ENCODE peak calls at places on chromosomes 16 and 17, in five cellular contexts. L is mammary epithelial cell, Q is GM20000, O is uterus, X is neural progenitor cell. U is an unnamed sample.

GRCh38 chr16:66489385-66489784 is 60.5 kb downstream of the TK2 start:
- DNase-seq in O (peak), Q (no peak), X (no peak), L (no peak), U (no peak)

GRCh38 chr17:17750881-17751280 is 69.6 kb downstream of the RAI1 start:
- DNase-seq in Q (peak), L (no peak), X (no peak), O (no peak), U (no peak)

GRCh38 chr17:61323015-61323379 is 76.6 kb upstream of the TBX2 start:
- DNase-seq in L (no peak), X (no peak), Q (no peak), O (peak), U (no peak)

GRCh38 chr16:15723808-15724207 is 73.8 kb downstream of the NDE1 start:
- DNase-seq in O (no peak), X (no peak), Q (no peak), L (no peak), U (no peak)

GRCh38 chr17:55433029-55433628 is 11.5 kb upstream of the MMD start:
- DNase-seq in O (no peak), L (peak), X (no peak), Q (no peak), U (no peak)

GRCh38 chr17:29163563-29163962 is 16.6 kb downstream of the MYO18A start:
- DNase-seq in X (no peak), O (no peak), L (no peak), Q (no peak), U (no peak)

GRCh38 chr17:65472602-65473001 is 88.8 kb downstream of the AXIN2 start:
- DNase-seq in Q (no peak), O (peak), X (no peak), L (no peak), U (no peak)

GRCh38 chr16:19744670-19745069 is 26.6 kb downstream of the IQCK start:
- DNase-seq in Q (no peak), X (no peak), O (no peak), L (no peak), U (no peak)

GRCh38 chr17:16444258-16444886 is 29.0 kb downstream of the TRPV2 start:
- DNase-seq in X (no peak), L (no peak), O (no peak), Q (no peak), U (no peak)

GRCh38 chr17:74354123-74354522 is 7.5 kb downstream of the BTBD17 start:
- DNase-seq in O (no peak), X (peak), L (no peak), Q (peak), U (peak)

GRCh38 chr16:60741810-60742209 is 1294.4 kb downstream of the CDH8 start:
- DNase-seq in X (no peak), O (no peak), L (no peak), Q (no peak), U (no peak)

GRCh38 chr16:28001184-28001583 is 62.3 kb downstream of the GSG1L start:
- DNase-seq in Q (no peak), L (no peak), X (no peak), O (no peak), U (no peak)

GRCh38 chr17:32551186-32551955 is 64.6 kb downstream of the CDK5R1 start:
- DNase-seq in O (no peak), Q (peak), X (no peak), L (peak), U (no peak)

GRCh38 chr16:85190572-85190971 is 78.3 kb upstream of the CIBAR2 start:
- DNase-seq in Q (no peak), O (no peak), L (no peak), X (peak), U (no peak)

GRCh38 chr16:57299009-57299718 is 14.7 kb upstream of the PLLP start:
- DNase-seq in L (no peak), Q (no peak), O (no peak), X (no peak), U (peak)

GRCh38 chr17:39867084-39867890 is 715 bp upstream of the ZPBP2 start:
- DNase-seq in L (no peak), X (no peak), Q (peak), O (no peak), U (no peak)
- TF ChIP-seq CTCF in L (no peak), X (no peak), Q (no peak), O (no peak), U (no peak)

GRCh38 chr17:72077326-72077960 is 43.4 kb upstream of the SOX9 start:
- DNase-seq in O (no peak), L (peak), X (peak), Q (no peak), U (peak)
- TF ChIP-seq CTCF in O (no peak), L (peak), X (peak), Q (no peak), U (peak)

GRCh38 chr17:80460286-80460881 is 16.0 kb downstream of the NPTX1 start:
- DNase-seq in Q (no peak), L (no peak), X (no peak), O (no peak), U (no peak)
- TF ChIP-seq CTCF in Q (no peak), L (no peak), X (no peak), O (no peak), U (no peak)

DNA sequence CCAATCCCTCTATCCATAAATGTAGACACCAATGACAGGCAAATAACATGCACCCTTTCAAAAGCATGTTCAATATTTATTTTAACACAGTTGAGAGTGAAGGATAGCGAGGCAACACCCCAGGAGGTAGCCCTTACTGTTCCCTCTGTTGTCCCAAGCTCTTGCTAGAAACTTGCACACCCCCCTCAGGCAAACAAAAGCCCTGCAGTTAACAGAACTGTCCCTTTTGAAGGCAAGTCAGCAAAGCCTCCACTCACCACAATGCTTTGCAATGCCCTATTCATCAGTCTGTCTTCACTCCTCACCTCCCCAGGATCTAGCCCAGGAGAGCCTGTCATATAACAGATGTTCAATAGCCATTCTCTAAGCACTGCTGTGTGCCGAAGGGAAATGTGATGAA is 3.5 kb upstream of the CNEP1R1 start:
- DNase-seq in X (peak), Q (no peak), O (no peak), L (peak), U (peak)
- TF ChIP-seq CTCF in X (peak), Q (no peak), O (no peak), L (no peak), U (peak)

DNA sequence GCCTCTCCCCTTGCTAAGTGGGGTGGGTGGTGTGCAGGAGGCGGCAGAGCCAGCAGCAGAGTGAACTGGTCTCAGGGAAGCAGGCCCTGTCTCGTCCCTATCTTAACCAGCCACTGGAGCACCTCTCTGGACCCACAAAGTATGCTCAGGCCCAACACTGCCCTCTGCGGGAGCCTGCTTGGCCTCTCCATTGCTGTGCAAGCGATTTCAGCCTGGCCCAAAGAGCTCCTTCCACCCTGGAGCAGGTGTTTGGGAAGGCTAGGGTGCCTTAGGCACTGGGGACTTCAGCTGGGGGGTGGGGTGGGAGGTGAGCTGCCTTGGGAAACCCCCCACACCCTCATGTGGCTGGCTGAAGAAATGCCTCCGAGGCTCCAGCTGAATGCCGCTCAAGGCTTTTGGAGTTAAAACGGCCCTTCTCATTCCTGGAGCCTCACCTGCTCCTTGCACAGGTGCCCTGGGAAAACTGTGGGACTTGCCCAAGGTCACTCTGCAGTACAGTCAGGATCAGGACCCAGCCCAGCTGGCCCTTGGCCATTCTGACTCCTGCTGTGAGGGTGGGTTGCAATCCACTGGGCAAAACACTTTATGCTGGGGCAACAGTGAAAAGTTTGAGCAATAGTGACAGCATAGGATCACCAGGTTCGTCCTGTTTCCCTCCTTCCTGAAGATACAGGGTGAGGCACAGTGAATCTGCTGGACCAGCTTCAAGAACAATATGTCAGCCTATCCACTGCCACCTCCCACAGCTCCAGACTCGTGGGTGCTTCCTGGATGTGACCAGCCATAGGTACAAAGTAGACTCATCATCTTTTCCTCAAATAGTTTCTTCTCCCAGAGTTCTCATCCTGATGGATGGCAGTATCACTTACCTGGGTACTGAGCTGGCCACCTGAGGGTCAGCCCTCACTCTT is 5.9 kb upstream of the UBE2O start:
- DNase-seq in Q (peak), X (peak), L (peak), O (no peak), U (peak)
- TF ChIP-seq CTCF in Q (peak), X (peak), L (peak), O (no peak), U (peak)

GRCh38 chr17:76683011-76683755 is 27.6 kb downstream of the MXRA7 start:
- DNase-seq in Q (no peak), L (no peak), O (no peak), X (peak), U (peak)
- TF ChIP-seq CTCF in Q (no peak), L (no peak), O (no peak), X (peak), U (peak)

GRCh38 chr17:8080208-8080798 is 7.2 kb downstream of the ALOX12B start:
- DNase-seq in X (no peak), Q (no peak), O (no peak), L (no peak), U (peak)
- TF ChIP-seq CTCF in X (no peak), Q (no peak), O (no peak), L (no peak), U (peak)

GRCh38 chr17:66975614-66976378 is 11.3 kb downstream of the CACNG4 start:
- DNase-seq in O (no peak), Q (peak), L (peak), X (peak), U (peak)
- TF ChIP-seq CTCF in O (no peak), Q (peak), L (peak), X (peak), U (peak)

GRCh38 chr17:9116311-9116820 is 95.1 kb downstream of the NTN1 start:
- DNase-seq in Q (no peak), X (no peak), O (no peak), L (no peak), U (no peak)

GRCh38 chr17:9116861-9117568 is 95.7 kb downstream of the NTN1 start:
- DNase-seq in Q (no peak), X (no peak), O (no peak), L (no peak), U (no peak)

GRCh38 chr17:9110501-9110900 is 89.2 kb downstream of the NTN1 start:
- DNase-seq in L (no peak), X (no peak), O (no peak), Q (no peak), U (no peak)

GRCh38 chr17:9120471-9120870 is 99.2 kb downstream of the NTN1 start:
- DNase-seq in O (no peak), L (no peak), X (peak), Q (no peak), U (peak)

GRCh38 chr17:9115446-9116265 is 94.3 kb downstream of the NTN1 start:
- DNase-seq in Q (no peak), L (no peak), O (peak), X (peak), U (peak)
- TF ChIP-seq CTCF in Q (no peak), L (no peak), O (peak), X (peak), U (peak)

GRCh38 chr17:77753691-77754265 is 204.7 kb upstream of the TNRC6C start:
- DNase-seq in L (no peak), X (no peak), O (no peak), Q (no peak), U (no peak)
- TF ChIP-seq CTCF in L (no peak), X (no peak), O (no peak), Q (no peak), U (no peak)

U was measured in GM23338.